ENCODE peak calls at places on chromosomes 4 and X, in eight cellular contexts. G is hepatic stellate cell, O is mesothelial cell of epicardium, C is Right ventricle myocardium superior, L is tibial artery, V is Calu3, U is A172, K is pulmonary artery endothelial cell. J is an unnamed sample.

GRCh38 chr4:102789317-102789717 is 28.5 kb upstream of the MANBA start:
- DNase-seq in G (no peak), O (no peak), C (no peak), L (no peak), V (no peak), U (peak; percentile 25), K (no peak), J (no peak)

GRCh38 chrX:39869846-39870601 is 227.7 kb downstream of the BCOR start:
- DNase-seq in G (peak; percentile 34), O (no peak), C (no peak), L (no peak), V (peak; percentile 35), U (peak; percentile 91), K (no peak), J (no peak)

GRCh38 chrX:65726708-65727107 is 59.3 kb downstream of the MSN start:
- DNase-seq in G (no peak), O (no peak), C (no peak), L (no peak), V (no peak), U (no peak), K (no peak), J (no peak)

GRCh38 chr4:51836531-51836930 is 6.4 kb upstream of the DCUN1D4 start:
- DNase-seq in G (no peak), O (no peak), C (no peak), L (no peak), V (no peak), U (peak; percentile 22), K (no peak), J (no peak)

GRCh38 chrX:40168183-40169015 is 70.6 kb upstream of the BCOR start:
- DNase-seq in G (no peak), O (no peak), C (no peak), L (no peak), V (no peak), U (no peak), K (no peak), J (no peak)

GRCh38 chrX:37863728-37864127 is 16.4 kb upstream of the DYNLT3 start:
- DNase-seq in G (no peak), O (no peak), C (no peak), L (no peak), V (no peak), U (no peak), K (no peak), J (no peak)

GRCh38 chrX:17635231-17635630 is 102.1 kb upstream of the SCML1 start:
- DNase-seq in G (no peak), O (no peak), C (no peak), L (no peak), V (peak; percentile 85), U (peak; percentile 9), K (no peak), J (no peak)

GRCh38 chr4:73499996-73500765 is 18.6 kb downstream of the AFM start:
- DNase-seq in G (no peak), O (no peak), C (no peak), L (no peak), V (no peak), U (no peak), K (no peak), J (no peak)

GRCh38 chrX:20361890-20362262 is 95.2 kb upstream of the RPS6KA3 start:
- DNase-seq in G (peak; percentile 35), O (no peak), C (no peak), L (no peak), V (peak; percentile 24), U (no peak), K (no peak), J (no peak)

GRCh38 chr4:19739101-19739651 is 512.5 kb upstream of the SLIT2 start:
- DNase-seq in G (peak; percentile 26), O (no peak), C (no peak), L (no peak), V (peak; percentile 42), U (peak; percentile 87), K (peak; percentile 75), J (no peak)

GRCh38 chr4:4492161-4492847 is 49.5 kb downstream of the STX18 start:
- DNase-seq in G (peak; percentile 21), O (no peak), C (no peak), L (no peak), V (no peak), U (peak; percentile 9), K (no peak), J (no peak)

GRCh38 chr4:155496294-155496626 is 119.5 kb upstream of the MAP9 start:
- DNase-seq in G (no peak), O (no peak), C (no peak), L (no peak), V (no peak), U (no peak), K (no peak), J (no peak)

J was measured in D721Med.